ENCODE peak calls at places on chromosomes 2 and 18, in ten cellular contexts. M is effector memory CD8-positive, alpha-beta T cell; N is NCI-H345; S is stimulated activated CD4-positive, alpha-beta T cell treated with anti-CD3 and anti-CD28 coated beads, Interleukin-1b, Interleukin-23, amount 100 ng/mL, for 1 hour; Z is brain pericyte; R is stimulated activated naive CD4-positive, alpha-beta T cell; A is HT1080; D is T-helper 22 cell; B is GM03348; L is amniotic stem cell. U is an unnamed sample.

GRCh38 chr2:158391876-158392275 is 64.7 kb downstream of the CCDC148 start:
- DNase-seq in R (no peak), A (peak; percentile 68), L (no peak), N (no peak), S (no peak), D (no peak), M (peak; percentile 1), Z (no peak), B (peak; percentile 4), U (peak; percentile 12)

GRCh38 chr2:218811382-218811781 is 20.2 kb downstream of the PRKAG3 start:
- DNase-seq in D (no peak), Z (no peak), B (no peak), L (no peak), S (no peak), M (no peak), N (no peak), R (no peak), A (no peak), U (no peak)

GRCh38 chr2:3785220-3785889 is 82.0 kb downstream of the DCDC2C start:
- DNase-seq in L (no peak), D (no peak), S (no peak), Z (no peak), M (no peak), N (no peak), A (peak; percentile 92), B (peak; percentile 21), R (no peak), U (peak; percentile 16)

GRCh38 chr2:181752301-181752700 is 72.0 kb upstream of the NEUROD1 start:
- DNase-seq in L (no peak), B (no peak), R (no peak), S (no peak), N (no peak), Z (no peak), A (no peak), D (no peak), M (no peak), U (no peak)

GRCh38 chr2:77121518-77121917 is 400.7 kb downstream of the LRRTM4 start:
- DNase-seq in S (no peak), A (no peak), M (no peak), R (no peak), Z (no peak), N (no peak), L (no peak), B (no peak), D (no peak), U (no peak)

GRCh38 chr2:68426885-68427579 is 40.1 kb downstream of the FBXO48 start:
- DNase-seq in D (no peak), S (no peak), Z (peak; percentile 5), N (no peak), L (no peak), B (no peak), A (no peak), R (no peak), M (peak; percentile 21), U (peak; percentile 29)

GRCh38 chr2:26184555-26185303 is 11.8 kb downstream of the GAREM2 start:
- DNase-seq in M (peak; percentile 83), Z (peak; percentile 40), N (no peak), A (no peak), B (peak; percentile 96), L (peak; percentile 34), R (peak; percentile 78), D (peak; percentile 58), S (peak; percentile 69), U (peak; percentile 51)

GRCh38 chr2:109513749-109514588 is 99.8 kb downstream of the SEPTIN10 start:
- DNase-seq in A (peak; percentile 64), B (peak; percentile 93), S (no peak), M (peak; percentile 5), N (no peak), R (no peak), D (no peak), Z (peak; percentile 29), L (peak; percentile 63), U (peak; percentile 83)

GRCh38 chr2:30765226-30765625 is 42.0 kb downstream of the CAPN13 start:
- DNase-seq in D (no peak), A (no peak), N (no peak), B (no peak), L (no peak), M (no peak), Z (no peak), S (no peak), R (no peak), U (no peak)

GRCh38 chr18:39480494-39481245 is 1915.1 kb upstream of the CELF4 start:
- DNase-seq in S (no peak), R (no peak), Z (no peak), M (no peak), D (no peak), L (no peak), N (no peak), A (no peak), B (no peak), U (no peak)

GRCh38 chr2:118386636-118387302 is 298.5 kb downstream of the INSIG2 start:
- DNase-seq in S (no peak), B (peak; percentile 85), N (no peak), L (no peak), M (no peak), R (no peak), A (peak; percentile 83), Z (no peak), D (no peak), U (peak; percentile 66)

GRCh38 chr2:219634171-219634940 is 6.9 kb downstream of the SLC4A3 start:
- DNase-seq in A (no peak), M (no peak), L (no peak), B (no peak), R (no peak), D (no peak), S (no peak), Z (no peak), N (no peak), U (no peak)

GRCh38 chr2:7014201-7014640 is 97.0 kb downstream of the RNF144A start:
- DNase-seq in Z (no peak), R (peak; percentile 11), S (no peak), L (no peak), B (peak; percentile 31), D (no peak), N (no peak), M (peak; percentile 20), A (peak; percentile 64), U (peak; percentile 89)

GRCh38 chr18:11981633-11982366 is 493 bp downstream of the IMPA2 start:
- DNase-seq in L (no peak), S (no peak), A (no peak), Z (no peak), M (peak; percentile 19), D (no peak), N (peak; percentile 35), B (peak; percentile 21), R (peak; percentile 35), U (no peak)

GRCh38 chr2:216082388-216082733 is 642 bp downstream of the TMEM169 start:
- DNase-seq in Z (no peak), L (no peak), S (no peak), B (no peak), N (peak; percentile 14), R (no peak), D (no peak), A (no peak), M (no peak), U (no peak)

GRCh38 chr2:181523756-181524155 is 66.6 kb downstream of the ITGA4 start:
- DNase-seq in Z (no peak), R (no peak), B (no peak), A (no peak), M (no peak), S (no peak), L (no peak), D (no peak), N (peak; percentile 23), U (no peak)